ENCODE peak calls at places on chromosomes 7 and 10, in ten cellular contexts. E, Y, J, K, A, H, N, V, O and W are unnamed samples.

GRCh38 chr10:133091316-133091715 is 3.6 kb downstream of the ADGRA1 start:
- DNase-seq in E (no peak), Y (no peak), J (no peak), A (no peak), O (no peak), V (no peak), H (no peak), K (no peak), N (no peak), W (no peak)

GRCh38 chr10:47047577-47048532 is 136.6 kb downstream of the PTPN20 start:
- DNase-seq in V (no peak), K (peak; percentile 86), E (peak; percentile 93), H (peak; percentile 90), J (peak; percentile 47), N (no peak), A (peak; percentile 10), O (peak; percentile 39), Y (peak; percentile 89), W (peak; percentile 39)

GRCh38 chr7:116741625-116742316 is 69.8 kb downstream of the MET start:
- DNase-seq in H (no peak), E (no peak), N (no peak), V (no peak), Y (no peak), J (no peak), A (no peak), O (no peak), K (no peak), W (no peak)

GRCh38 chr7:148983220-148984146 is 44.8 kb downstream of the PDIA4 start:
- DNase-seq in V (peak; percentile 47), K (peak; percentile 80), N (peak; percentile 46), O (peak; percentile 48), J (peak; percentile 89), A (peak; percentile 92), E (peak; percentile 93), Y (peak; percentile 65), H (peak; percentile 86), W (peak; percentile 69)

GRCh38 chr10:44325157-44325556 is 59.7 kb downstream of the CXCL12 start:
- DNase-seq in J (no peak), E (no peak), O (no peak), N (no peak), Y (peak; percentile 84), V (no peak), K (no peak), H (no peak), A (no peak), W (no peak)

GRCh38 chr7:134632937-134633540 is 13.6 kb upstream of the BPGM start:
- DNase-seq in J (peak; percentile 20), H (no peak), N (no peak), O (no peak), V (no peak), E (peak; percentile 52), K (no peak), A (no peak), Y (peak; percentile 50), W (no peak)

GRCh38 chr7:100493476-100494264 is 9.9 kb downstream of the NYAP1 start:
- DNase-seq in O (no peak), A (no peak), V (no peak), N (no peak), Y (no peak), K (peak; percentile 67), H (peak; percentile 71), E (peak; percentile 78), J (no peak), W (no peak)

GRCh38 chr7:38822556-38822955 is 86.4 kb downstream of the VPS41 start:
- DNase-seq in Y (no peak), V (no peak), A (no peak), E (no peak), O (no peak), J (no peak), H (no peak), N (no peak), K (no peak), W (no peak)

GRCh38 chr7:157009778-157010587 is 480 bp downstream of the MNX1 start:
- DNase-seq in Y (no peak), N (no peak), J (peak; percentile 26), A (no peak), O (no peak), E (no peak), H (no peak), V (no peak), K (no peak), W (no peak)

GRCh38 chr7:36563706-36564325 is 160.5 kb downstream of the AOAH start:
- DNase-seq in J (no peak), O (no peak), K (no peak), A (no peak), N (no peak), V (no peak), Y (no peak), E (no peak), H (no peak), W (no peak)

GRCh38 chr10:121648493-121648892 is 50.2 kb upstream of the FGFR2 start:
- DNase-seq in A (no peak), V (no peak), N (no peak), H (no peak), J (no peak), E (no peak), O (no peak), K (no peak), Y (no peak), W (no peak)

GRCh38 chr10:34033067-34033466 is 698.6 kb upstream of the NRP1 start:
- DNase-seq in Y (no peak), V (no peak), E (no peak), K (no peak), A (no peak), N (no peak), H (no peak), J (no peak), O (no peak), W (no peak)

GRCh38 chr7:73774923-73775322 is 4.9 kb upstream of the CLDN3 start:
- DNase-seq in H (no peak), A (no peak), V (no peak), E (no peak), N (no peak), K (no peak), Y (no peak), O (no peak), J (no peak), W (no peak)